ENCODE peak calls at places on chromosomes 16 and 17, in eight cellular contexts. One of them, this sample, is unnamed.

GRCh38 chr16:68664297-68664696 is 19.2 kb downstream of the CDH3 start:
- DNase-seq in non-pigmented ciliary epithelial cell: no peak
- DNase-seq in stimulated activated CD8-positive, alpha-beta memory T cell treated with anti-CD3 and anti-CD28 coated beads, Interleukin-4, amount 100 ng/mL, for 1 hour: no peak
- DNase-seq in foreskin fibroblast: no peak
- DNase-seq in RWPE1: no peak
- DNase-seq in nephron progenitor cell: no peak
- DNase-seq in activated T-helper 9 cell treated with anti-CD3 and anti-CD28 coated beads, Interleukin-2, amount 50 U/mL, for 16 hours: no peak
- DNase-seq in HS-27A: no peak
- DNase-seq in this sample: no peak

GRCh38 chr17:81440511-81441244 is 45.4 kb downstream of the BAHCC1 start:
- DNase-seq in nephron progenitor cell: peak
- DNase-seq in HS-27A: no peak
- DNase-seq in RWPE1: no peak
- DNase-seq in non-pigmented ciliary epithelial cell: no peak
- DNase-seq in activated T-helper 9 cell treated with anti-CD3 and anti-CD28 coated beads, Interleukin-2, amount 50 U/mL, for 16 hours: no peak
- DNase-seq in foreskin fibroblast: no peak
- DNase-seq in stimulated activated CD8-positive, alpha-beta memory T cell treated with anti-CD3 and anti-CD28 coated beads, Interleukin-4, amount 100 ng/mL, for 1 hour: no peak
- DNase-seq in this sample: no peak

GRCh38 chr16:9441021-9441420 is 349.6 kb downstream of the HAPSTR1 start:
- DNase-seq in nephron progenitor cell: peak
- DNase-seq in RWPE1: no peak
- DNase-seq in foreskin fibroblast: no peak
- DNase-seq in non-pigmented ciliary epithelial cell: no peak
- DNase-seq in HS-27A: no peak
- DNase-seq in stimulated activated CD8-positive, alpha-beta memory T cell treated with anti-CD3 and anti-CD28 coated beads, Interleukin-4, amount 100 ng/mL, for 1 hour: no peak
- DNase-seq in activated T-helper 9 cell treated with anti-CD3 and anti-CD28 coated beads, Interleukin-2, amount 50 U/mL, for 16 hours: no peak
- DNase-seq in this sample: no peak

GRCh38 chr17:40290629-40291296 is 3.1 kb downstream of the CDC6 start:
- DNase-seq in nephron progenitor cell: no peak
- DNase-seq in foreskin fibroblast: peak
- DNase-seq in stimulated activated CD8-positive, alpha-beta memory T cell treated with anti-CD3 and anti-CD28 coated beads, Interleukin-4, amount 100 ng/mL, for 1 hour: no peak
- DNase-seq in HS-27A: peak
- DNase-seq in non-pigmented ciliary epithelial cell: peak
- DNase-seq in activated T-helper 9 cell treated with anti-CD3 and anti-CD28 coated beads, Interleukin-2, amount 50 U/mL, for 16 hours: no peak
- DNase-seq in RWPE1: peak
- DNase-seq in this sample: no peak

GRCh38 chr17:74210191-74211140 is 2.9 kb upstream of the TTYH2 start:
- DNase-seq in nephron progenitor cell: peak
- DNase-seq in stimulated activated CD8-positive, alpha-beta memory T cell treated with anti-CD3 and anti-CD28 coated beads, Interleukin-4, amount 100 ng/mL, for 1 hour: peak
- DNase-seq in foreskin fibroblast: peak
- DNase-seq in HS-27A: no peak
- DNase-seq in RWPE1: peak
- DNase-seq in activated T-helper 9 cell treated with anti-CD3 and anti-CD28 coated beads, Interleukin-2, amount 50 U/mL, for 16 hours: peak
- DNase-seq in non-pigmented ciliary epithelial cell: no peak
- DNase-seq in this sample: peak

GRCh38 chr17:55275894-55276804 is 11.4 kb downstream of the HLF start:
- DNase-seq in HS-27A: no peak
- DNase-seq in foreskin fibroblast: no peak
- DNase-seq in RWPE1: peak
- DNase-seq in stimulated activated CD8-positive, alpha-beta memory T cell treated with anti-CD3 and anti-CD28 coated beads, Interleukin-4, amount 100 ng/mL, for 1 hour: no peak
- DNase-seq in non-pigmented ciliary epithelial cell: no peak
- DNase-seq in activated T-helper 9 cell treated with anti-CD3 and anti-CD28 coated beads, Interleukin-2, amount 50 U/mL, for 16 hours: no peak
- DNase-seq in nephron progenitor cell: no peak
- DNase-seq in this sample: no peak

GRCh38 chr17:42953669-42954068 is 10.6 kb downstream of the AARSD1 start:
- DNase-seq in foreskin fibroblast: no peak
- DNase-seq in nephron progenitor cell: no peak
- DNase-seq in non-pigmented ciliary epithelial cell: no peak
- DNase-seq in stimulated activated CD8-positive, alpha-beta memory T cell treated with anti-CD3 and anti-CD28 coated beads, Interleukin-4, amount 100 ng/mL, for 1 hour: no peak
- DNase-seq in HS-27A: no peak
- DNase-seq in RWPE1: no peak
- DNase-seq in activated T-helper 9 cell treated with anti-CD3 and anti-CD28 coated beads, Interleukin-2, amount 50 U/mL, for 16 hours: no peak
- DNase-seq in this sample: no peak

GRCh38 chr17:34171245-34171818 is 83.8 kb upstream of the CCL2 start:
- DNase-seq in foreskin fibroblast: no peak
- DNase-seq in stimulated activated CD8-positive, alpha-beta memory T cell treated with anti-CD3 and anti-CD28 coated beads, Interleukin-4, amount 100 ng/mL, for 1 hour: peak
- DNase-seq in activated T-helper 9 cell treated with anti-CD3 and anti-CD28 coated beads, Interleukin-2, amount 50 U/mL, for 16 hours: peak
- DNase-seq in nephron progenitor cell: peak
- DNase-seq in HS-27A: no peak
- DNase-seq in RWPE1: peak
- DNase-seq in non-pigmented ciliary epithelial cell: no peak
- DNase-seq in this sample: peak

GRCh38 chr16:88013091-88013609 is 61.9 kb downstream of the BANP start:
- DNase-seq in nephron progenitor cell: peak
- DNase-seq in HS-27A: no peak
- DNase-seq in non-pigmented ciliary epithelial cell: no peak
- DNase-seq in foreskin fibroblast: no peak
- DNase-seq in stimulated activated CD8-positive, alpha-beta memory T cell treated with anti-CD3 and anti-CD28 coated beads, Interleukin-4, amount 100 ng/mL, for 1 hour: no peak
- DNase-seq in RWPE1: no peak
- DNase-seq in activated T-helper 9 cell treated with anti-CD3 and anti-CD28 coated beads, Interleukin-2, amount 50 U/mL, for 16 hours: no peak
- DNase-seq in this sample: no peak

GRCh38 chr17:79803997-79804855 is 7.3 kb upstream of the CBX8 start:
- DNase-seq in foreskin fibroblast: no peak
- DNase-seq in RWPE1: no peak
- DNase-seq in HS-27A: no peak
- DNase-seq in activated T-helper 9 cell treated with anti-CD3 and anti-CD28 coated beads, Interleukin-2, amount 50 U/mL, for 16 hours: peak
- DNase-seq in nephron progenitor cell: peak
- DNase-seq in non-pigmented ciliary epithelial cell: no peak
- DNase-seq in stimulated activated CD8-positive, alpha-beta memory T cell treated with anti-CD3 and anti-CD28 coated beads, Interleukin-4, amount 100 ng/mL, for 1 hour: no peak
- DNase-seq in this sample: no peak

GRCh38 chr17:55609737-55610201 is 98.5 kb upstream of the SMIM36 start:
- DNase-seq in foreskin fibroblast: peak
- DNase-seq in RWPE1: no peak
- DNase-seq in activated T-helper 9 cell treated with anti-CD3 and anti-CD28 coated beads, Interleukin-2, amount 50 U/mL, for 16 hours: no peak
- DNase-seq in non-pigmented ciliary epithelial cell: peak
- DNase-seq in HS-27A: no peak
- DNase-seq in nephron progenitor cell: no peak
- DNase-seq in stimulated activated CD8-positive, alpha-beta memory T cell treated with anti-CD3 and anti-CD28 coated beads, Interleukin-4, amount 100 ng/mL, for 1 hour: no peak
- DNase-seq in this sample: peak

GRCh38 chr17:42743595-42744282 is 1.1 kb downstream of the EZH1 start:
- DNase-seq in HS-27A: no peak
- DNase-seq in foreskin fibroblast: no peak
- DNase-seq in stimulated activated CD8-positive, alpha-beta memory T cell treated with anti-CD3 and anti-CD28 coated beads, Interleukin-4, amount 100 ng/mL, for 1 hour: no peak
- DNase-seq in nephron progenitor cell: no peak
- DNase-seq in RWPE1: peak
- DNase-seq in activated T-helper 9 cell treated with anti-CD3 and anti-CD28 coated beads, Interleukin-2, amount 50 U/mL, for 16 hours: no peak
- DNase-seq in non-pigmented ciliary epithelial cell: no peak
- DNase-seq in this sample: no peak

GRCh38 chr17:36862116-36862920 is 75.0 kb upstream of the LHX1 start:
- DNase-seq in HS-27A: no peak
- DNase-seq in non-pigmented ciliary epithelial cell: no peak
- DNase-seq in stimulated activated CD8-positive, alpha-beta memory T cell treated with anti-CD3 and anti-CD28 coated beads, Interleukin-4, amount 100 ng/mL, for 1 hour: no peak
- DNase-seq in RWPE1: no peak
- DNase-seq in foreskin fibroblast: no peak
- DNase-seq in nephron progenitor cell: no peak
- DNase-seq in activated T-helper 9 cell treated with anti-CD3 and anti-CD28 coated beads, Interleukin-2, amount 50 U/mL, for 16 hours: no peak
- DNase-seq in this sample: no peak

This sample was measured in left cardiac atrium.